ENCODE peak calls at places on chromosomes 3 and 15, in four cellular contexts. B is astrocyte, U is mesendoderm, F is anterior cingulate cortex. J is an unnamed sample.

GRCh38 chr3:73432021-73432722 is 192.6 kb downstream of the PDZRN3 start:
- DNase-seq in F (no peak), U (peak), B (peak), J (peak)

GRCh38 chr3:19866751-19867347 is 67.2 kb downstream of the EFHB start:
- DNase-seq in F (peak), B (peak), U (peak), J (peak)

GRCh38 chr15:98853593-98854420 is 153.8 kb downstream of the PGPEP1L start:
- DNase-seq in B (no peak), U (no peak), F (no peak), J (no peak)

GRCh38 chr15:52789601-52790165 is 453 bp downstream of the ONECUT1 start:
- DNase-seq in U (peak), B (peak), F (no peak), J (peak)

GRCh38 chr3:77467702-77468407 is 428.0 kb downstream of the ROBO2 start:
- DNase-seq in B (peak), F (no peak), U (no peak), J (no peak)

GRCh38 chr15:87762110-87762509 is 494.4 kb downstream of the NTRK3 start:
- DNase-seq in U (no peak), B (no peak), F (no peak), J (no peak)

GRCh38 chr3:132378048-132378762 is 39.1 kb upstream of the DNAJC13 start:
- DNase-seq in F (no peak), B (no peak), U (no peak), J (no peak)

GRCh38 chr3:89889386-89889785 is 782.0 kb downstream of the EPHA3 start:
- DNase-seq in B (no peak), U (peak), F (no peak), J (no peak)